ENCODE peak calls at places on chromosome 14, in eight cellular contexts. U, F, L, G, R, I, J and O are unnamed samples.
A peak's percentile ranks its signal among the peaks of the same experiment; 100 is the strongest.

GRCh38 chr14:105422695-105423487 is 3.3 kb downstream of the MTA1 start:
- DNase-seq in U (no peak), G (no peak), R (no peak), L (no peak), J (no peak), F (no peak), I (no peak), O (no peak)

GRCh38 chr14:102524451-102525212 is 15.1 kb upstream of the ANKRD9 start:
- DNase-seq in F (peak; percentile 100), G (peak; percentile 99), J (peak; percentile 99), L (peak; percentile 93), U (peak; percentile 100), I (peak; percentile 98), R (peak; percentile 97), O (peak; percentile 99)

GRCh38 chr14:23387916-23388882 is 11.4 kb downstream of the CMTM5 start:
- DNase-seq in I (no peak), J (no peak), R (no peak), G (no peak), U (no peak), L (no peak), F (no peak), O (no peak)

GRCh38 chr14:54175298-54175942 is 218.8 kb upstream of the BMP4 start:
- DNase-seq in I (no peak), G (peak; percentile 82), L (peak; percentile 20), J (peak; percentile 53), F (peak; percentile 71), R (peak; percentile 88), U (peak; percentile 76), O (peak; percentile 44)

GRCh38 chr14:69695664-69696527 is 71.0 kb upstream of the SRSF5 start:
- DNase-seq in J (no peak), U (no peak), R (no peak), I (no peak), L (no peak), G (peak; percentile 61), F (peak; percentile 47), O (no peak)

GRCh38 chr14:104821971-104822608 is 21.2 kb downstream of the ZBTB42 start:
- DNase-seq in I (no peak), F (no peak), U (no peak), J (no peak), L (no peak), R (no peak), G (no peak), O (no peak)

GRCh38 chr14:69133206-69134125 is 19.5 kb downstream of the DCAF5 start:
- DNase-seq in G (peak; percentile 82), F (no peak), I (no peak), R (no peak), J (no peak), L (peak; percentile 13), U (no peak), O (no peak)

GRCh38 chr14:54593860-54594259 is 26.9 kb downstream of the SAMD4A start:
- DNase-seq in R (no peak), I (no peak), F (no peak), L (no peak), G (no peak), J (no peak), U (no peak), O (no peak)

GRCh38 chr14:61420326-61420725 is 98.9 kb downstream of the PRKCH start:
- DNase-seq in I (no peak), J (no peak), U (no peak), F (no peak), R (no peak), L (no peak), G (no peak), O (no peak)

GRCh38 chr14:100072783-100073346 is 7.6 kb downstream of the EVL start:
- DNase-seq in R (no peak), F (peak; percentile 77), L (no peak), U (no peak), I (no peak), G (no peak), J (no peak), O (peak; percentile 57)

GRCh38 chr14:102831163-102831804 is 54.0 kb downstream of the TRAF3 start:
- DNase-seq in J (no peak), G (no peak), U (no peak), I (no peak), R (no peak), L (no peak), F (no peak), O (no peak)

GRCh38 chr14:63134801-63135200 is 69.4 kb upstream of the RHOJ start:
- DNase-seq in L (no peak), F (no peak), U (no peak), I (no peak), R (no peak), G (peak; percentile 11), J (no peak), O (no peak)
- TF ChIP-seq CTCF in L (no peak), F (no peak), U (peak; percentile 44), I (no peak), R (no peak), G (peak; percentile 48), J (peak; percentile 66), O (no peak)

GRCh38 chr14:73809386-73809785 is 42.2 kb upstream of the PTGR2 start:
- DNase-seq in F (no peak), U (no peak), J (no peak), G (no peak), I (peak; percentile 41), L (no peak), R (no peak), O (no peak)

GRCh38 chr14:73811164-73811503 is 40.5 kb upstream of the PTGR2 start:
- DNase-seq in J (no peak), G (no peak), I (no peak), L (no peak), U (no peak), F (no peak), R (no peak), O (no peak)

GRCh38 chr14:73810478-73811163 is 41.0 kb upstream of the PTGR2 start:
- DNase-seq in L (no peak), R (no peak), J (no peak), I (no peak), G (no peak), U (no peak), F (no peak), O (no peak)

GRCh38 chr14:73804636-73805035 is 47.0 kb upstream of the PTGR2 start:
- DNase-seq in U (no peak), J (no peak), L (no peak), F (no peak), R (no peak), G (no peak), I (no peak), O (no peak)

DNA sequence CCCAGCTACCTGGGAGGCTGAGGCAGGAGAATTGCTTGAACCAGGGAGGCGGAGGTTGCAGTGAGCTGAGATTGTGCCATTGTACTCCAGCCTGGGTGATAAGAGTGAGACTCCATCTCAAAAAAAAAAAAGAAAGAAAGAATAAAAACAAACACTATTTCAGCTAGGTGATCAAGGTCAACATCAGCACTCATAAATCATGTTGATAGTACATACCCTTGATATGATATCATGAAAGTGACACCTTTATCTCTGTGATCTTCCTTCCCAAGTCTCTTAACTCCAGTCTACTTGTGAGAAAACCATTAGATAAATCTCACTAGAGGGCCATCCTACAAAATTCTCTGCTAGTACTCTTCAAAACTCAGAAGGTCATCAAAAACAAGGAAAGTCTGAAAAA is 44.2 kb upstream of the PTGR2 start:
- DNase-seq in I (no peak), L (no peak), U (no peak), G (no peak), J (no peak), R (no peak), F (no peak), O (no peak)
- TF ChIP-seq CTCF in I (no peak), L (no peak), U (no peak), G (no peak), J (no peak), R (no peak), F (no peak), O (no peak)

DNA sequence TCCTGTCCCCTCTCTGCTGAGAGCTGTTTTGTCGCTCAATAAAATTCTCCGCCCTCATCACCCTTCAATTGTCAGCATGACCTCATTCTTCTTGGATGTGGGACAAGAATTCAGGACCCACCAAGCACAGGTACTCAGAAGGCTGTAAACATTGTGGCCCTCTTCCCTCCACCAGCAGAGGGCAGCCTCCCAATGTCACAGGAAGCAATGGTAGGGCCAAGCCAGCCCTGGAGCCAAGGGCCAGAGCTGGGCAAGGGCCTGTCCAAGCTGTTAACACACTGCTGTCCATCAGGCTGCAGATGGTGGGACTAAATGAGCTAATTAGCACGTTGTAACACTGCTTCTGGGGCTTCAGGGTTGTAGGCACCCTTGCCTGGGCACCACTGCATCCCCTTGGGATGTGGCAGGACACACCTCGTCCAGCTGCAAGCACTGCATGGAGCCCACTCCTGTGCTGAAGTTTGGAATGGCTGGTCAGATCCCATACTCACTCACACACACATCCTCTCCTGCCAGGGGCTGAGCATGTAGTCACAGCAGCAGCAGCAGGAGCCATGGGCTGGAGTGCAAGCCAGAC is 62.7 kb upstream of the HECTD1 start:
- DNase-seq in G (no peak), U (no peak), L (no peak), F (peak; percentile 66), J (no peak), I (peak; percentile 21), R (no peak), O (no peak)
- TF ChIP-seq CTCF in G (peak; percentile 66), U (no peak), L (no peak), F (peak; percentile 57), J (no peak), I (no peak), R (peak; percentile 39), O (peak; percentile 41)

GRCh38 chr14:64795921-64796320 is 83.8 kb downstream of the SPTB start:
- DNase-seq in G (no peak), I (no peak), F (no peak), L (no peak), R (no peak), J (no peak), U (no peak), O (no peak)

GRCh38 chr14:64790478-64790877 is 86.3 kb downstream of the PLEKHG3 start:
- DNase-seq in I (no peak), G (no peak), J (no peak), R (no peak), F (no peak), U (no peak), L (no peak), O (no peak)

GRCh38 chr14:64792231-64792630 is 87.5 kb downstream of the SPTB start:
- DNase-seq in F (no peak), L (no peak), I (no peak), U (no peak), J (no peak), G (no peak), R (no peak), O (no peak)

GRCh38 chr14:64795211-64795610 is 84.5 kb downstream of the SPTB start:
- DNase-seq in G (no peak), R (no peak), F (no peak), J (no peak), L (no peak), U (no peak), I (no peak), O (no peak)

DNA sequence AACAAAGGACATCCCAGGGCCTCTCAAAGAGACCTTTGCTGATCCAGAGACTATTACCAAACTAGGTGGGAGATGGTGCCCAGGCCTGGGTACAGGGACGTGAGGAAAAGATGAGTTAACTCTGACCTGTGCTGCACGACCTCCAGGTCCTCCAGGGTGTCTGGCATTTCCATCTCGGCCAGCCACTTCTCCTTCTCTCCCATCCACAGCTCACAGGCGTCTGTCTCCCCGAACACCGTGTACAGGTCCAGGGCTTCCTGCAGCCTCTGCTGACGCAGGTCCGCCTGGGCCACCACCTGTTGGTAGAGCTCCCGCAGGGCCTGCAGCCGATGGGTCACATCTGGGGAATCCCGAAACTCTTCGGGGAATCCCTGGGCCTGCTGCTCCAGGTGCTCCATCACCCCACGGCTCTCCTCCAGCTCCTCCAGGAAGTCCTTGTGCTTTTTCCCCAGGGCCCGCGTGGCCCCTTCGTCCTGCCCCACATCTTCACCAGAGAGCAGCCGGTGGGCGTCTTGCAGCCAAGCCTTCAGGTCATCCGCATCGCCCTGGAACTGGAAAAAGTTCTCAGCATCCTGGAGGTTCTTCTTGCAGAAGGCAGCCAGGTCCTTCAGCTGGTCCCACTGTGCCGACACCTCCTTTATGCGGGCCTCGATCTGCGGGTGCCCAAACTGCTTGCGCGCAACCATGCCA is 86.7 kb downstream of the SPTB start:
- DNase-seq in J (no peak), L (no peak), U (no peak), G (no peak), F (peak; percentile 24), R (no peak), I (no peak), O (no peak)
- TF ChIP-seq CTCF in J (no peak), L (no peak), U (no peak), G (no peak), F (no peak), R (no peak), I (no peak), O (no peak)